ENCODE peak calls at places on chromosomes 16 and 17, in five cellular contexts. G is HL-60, T is ovary, O is mucosa of descending colon, P is foreskin fibroblast. E is an unnamed sample.

GRCh38 chr16:47925811-47926460 is 229.9 kb downstream of the ABCC12 start:
- DNase-seq in G (no peak), T (no peak), O (no peak), P (peak), E (no peak)

GRCh38 chr17:41666336-41666680 is 22.4 kb upstream of the EIF1 start:
- DNase-seq in G (no peak), T (peak), O (peak), P (peak), E (peak)

GRCh38 chr17:17186051-17186450 is 20.1 kb downstream of the PLD6 start:
- DNase-seq in G (no peak), T (no peak), O (no peak), P (peak), E (peak)

GRCh38 chr16:27179500-27180072 is 23.7 kb upstream of the KDM8 start:
- DNase-seq in G (peak), T (peak), O (peak), P (peak), E (peak)

GRCh38 chr17:49365667-49366066 is 3.6 kb upstream of the ZNF652 start:
- DNase-seq in G (no peak), T (no peak), O (no peak), P (peak), E (peak)

GRCh38 chr17:58360664-58361063 is 8.7 kb upstream of the SUPT4H1 start:
- DNase-seq in G (no peak), T (no peak), O (no peak), P (no peak), E (no peak)

GRCh38 chr17:21214777-21215541 is 998 bp upstream of the TMEM11 start:
- DNase-seq in G (no peak), T (peak), O (no peak), P (peak), E (peak)

GRCh38 chr17:36104601-36105000 is 974 bp downstream of the CCL4 start:
- DNase-seq in G (no peak), T (no peak), O (no peak), P (no peak), E (no peak)

GRCh38 chr16:89909777-89910716 is 8.6 kb upstream of the MC1R start:
- DNase-seq in G (no peak), T (peak), O (peak), P (peak), E (peak)

GRCh38 chr16:27432600-27432957 is 30.6 kb downstream of the IL21R start:
- DNase-seq in G (no peak), T (no peak), O (no peak), P (peak), E (peak)

GRCh38 chr17:38402897-38403296 is 25.4 kb upstream of the ARHGAP23 start:
- DNase-seq in G (no peak), T (no peak), O (no peak), P (no peak), E (no peak)
- TF ChIP-seq CTCF in G (no peak), T (no peak), O (no peak), P (no peak), E (no peak)

DNA sequence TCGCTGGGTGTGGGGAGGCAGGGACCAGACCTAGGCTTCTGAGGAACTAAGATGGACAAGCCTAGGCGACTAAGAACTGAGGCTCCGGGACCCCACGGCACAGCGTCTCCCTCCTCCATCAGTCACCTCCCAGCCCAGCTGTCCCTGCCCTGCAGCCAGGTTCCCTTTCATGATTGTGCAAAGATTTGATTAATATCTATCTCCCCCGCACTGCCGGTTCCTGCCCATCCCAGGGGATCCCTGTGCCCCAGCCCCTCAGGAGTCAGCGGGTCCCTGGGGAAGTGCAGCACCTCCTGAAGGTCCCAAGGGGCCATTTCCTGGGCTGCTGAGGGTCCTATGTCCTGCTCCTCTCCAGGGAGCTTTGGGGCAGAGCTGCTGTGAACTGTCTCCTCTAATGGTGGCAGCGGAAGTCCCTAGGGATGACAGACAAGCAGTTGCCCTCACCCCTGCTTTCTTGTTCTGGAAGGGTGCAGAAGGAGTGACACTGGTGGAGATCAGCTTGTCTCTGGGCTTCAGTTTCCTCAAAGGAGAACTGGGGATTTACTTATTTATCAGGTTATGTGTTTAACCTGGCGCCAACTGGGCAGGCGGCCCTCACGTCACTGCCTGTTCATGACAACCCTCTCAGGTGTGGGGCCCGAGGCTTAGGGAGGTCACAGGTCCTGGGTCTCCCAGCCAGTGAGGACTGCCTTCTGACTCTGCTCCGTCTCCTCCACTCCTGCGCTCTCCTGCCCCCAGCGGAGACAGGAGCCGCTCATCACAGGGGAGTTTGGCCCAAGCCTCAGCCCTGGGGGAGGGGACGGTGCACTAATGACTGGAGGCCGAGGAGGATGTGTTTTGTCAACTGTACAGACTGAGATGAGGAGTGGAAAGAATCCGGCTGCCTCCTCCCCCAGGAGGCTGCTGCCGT is 1.9 kb upstream of the C16orf74 start:
- DNase-seq in G (no peak), T (no peak), O (no peak), P (peak), E (no peak)
- TF ChIP-seq CTCF in G (no peak), T (no peak), O (no peak), P (peak), E (no peak)

DNA sequence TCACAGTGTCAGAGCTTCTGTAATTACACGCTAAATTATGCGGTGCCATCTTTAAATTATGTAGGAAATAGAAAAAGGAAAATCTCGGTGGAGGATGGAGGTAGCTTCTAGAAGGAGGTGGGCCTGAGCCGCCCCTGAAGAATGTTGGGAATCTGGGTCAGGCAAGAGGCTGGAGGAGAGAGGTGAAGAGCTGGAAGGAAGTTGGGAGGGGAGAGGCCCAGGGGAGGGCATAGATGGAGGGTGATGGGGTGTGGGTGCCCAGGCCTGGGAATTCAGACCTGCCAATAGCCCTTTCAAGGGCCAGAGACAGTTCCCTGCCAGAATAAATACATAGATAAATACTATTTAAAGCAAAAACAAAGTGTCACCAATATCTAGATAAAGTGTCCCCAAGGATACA is 415.0 kb upstream of the HSBP1 start:
- DNase-seq in G (no peak), T (no peak), O (no peak), P (no peak), E (no peak)
- TF ChIP-seq CTCF in G (no peak), T (no peak), O (no peak), P (no peak), E (no peak)

GRCh38 chr17:77387891-77388290 is 247.1 kb downstream of the SEC14L1 start:
- DNase-seq in G (no peak), T (no peak), O (no peak), P (no peak), E (no peak)

GRCh38 chr17:77386502-77387192 is 245.9 kb downstream of the SEC14L1 start:
- DNase-seq in G (no peak), T (no peak), O (no peak), P (no peak), E (peak)

GRCh38 chr17:77390870-77391269 is 250.1 kb downstream of the SEC14L1 start:
- DNase-seq in G (no peak), T (no peak), O (no peak), P (no peak), E (no peak)

GRCh38 chr17:77385750-77386501 is 245.2 kb downstream of the SEC14L1 start:
- DNase-seq in G (no peak), T (no peak), O (no peak), P (peak), E (peak)

GRCh38 chr17:77388384-77389306 is 247.9 kb downstream of the SEC14L1 start:
- DNase-seq in G (no peak), T (no peak), O (no peak), P (no peak), E (no peak)
- TF ChIP-seq CTCF in G (no peak), T (no peak), O (no peak), P (no peak), E (no peak)

GRCh38 chr17:61586031-61586566 is 4.9 kb downstream of the NACA2 start:
- DNase-seq in G (no peak), T (no peak), O (no peak), P (no peak), E (no peak)
- TF ChIP-seq CTCF in G (no peak), T (no peak), O (no peak), P (no peak), E (no peak)

GRCh38 chr16:67174706-67175231 is 4.4 kb downstream of the NOL3 start:
- DNase-seq in G (no peak), T (peak), O (no peak), P (no peak), E (no peak)

GRCh38 chr16:67180166-67180565 is 3.6 kb downstream of the MATCAP1 start:
- DNase-seq in G (no peak), T (no peak), O (no peak), P (no peak), E (no peak)

GRCh38 chr16:67176662-67177061 is 6.3 kb downstream of the NOL3 start:
- DNase-seq in G (no peak), T (no peak), O (no peak), P (no peak), E (no peak)

GRCh38 chr16:67179421-67180080 is 4.2 kb downstream of the MATCAP1 start:
- DNase-seq in G (no peak), T (no peak), O (no peak), P (peak), E (peak)

GRCh38 chr16:67177743-67178699 is 5.7 kb downstream of the MATCAP1 start:
- DNase-seq in G (no peak), T (peak), O (peak), P (peak), E (peak)
- TF ChIP-seq CTCF in G (no peak), T (no peak), O (no peak), P (no peak), E (peak)

E was measured in activated CD8-positive, alpha-beta T cell treated with anti-CD3 and anti-CD28 coated beads for 36 hours.